ENCODE peak calls at places on chromosomes 2 and 18, in six cellular contexts. M, D, O, E, N and W are unnamed samples.

GRCh38 chr18:23932385-23933067 is 82.0 kb upstream of the TTC39C start:
- DNase-seq in M (no peak), D (no peak), O (no peak), E (no peak), N (no peak), W (no peak)

GRCh38 chr2:62871506-62871905 is 166.0 kb downstream of the EHBP1 start:
- DNase-seq in M (no peak), D (no peak), O (peak; percentile 11), E (no peak), N (no peak), W (no peak)

GRCh38 chr2:218964041-218964771 is 4.7 kb downstream of the CDK5R2 start:
- DNase-seq in M (no peak), D (peak; percentile 94), O (peak; percentile 89), E (peak; percentile 82), N (no peak), W (no peak)

GRCh38 chr2:225487901-225488416 is 88.4 kb downstream of the NYAP2 start:
- DNase-seq in M (no peak), D (no peak), O (no peak), E (no peak), N (no peak), W (no peak)

GRCh38 chr2:239750045-239750835 is 274.9 kb downstream of the NDUFA10 start:
- DNase-seq in M (no peak), D (no peak), O (no peak), E (no peak), N (no peak), W (no peak)

GRCh38 chr18:50424877-50425690 is 50.2 kb downstream of the SKA1 start:
- DNase-seq in M (no peak), D (peak; percentile 98), O (peak; percentile 3), E (no peak), N (no peak), W (no peak)

GRCh38 chr2:202494856-202495604 is 118.9 kb downstream of the BMPR2 start:
- DNase-seq in M (no peak), D (no peak), O (no peak), E (no peak), N (no peak), W (no peak)

GRCh38 chr2:223007531-223007930 is 44.5 kb upstream of the KCNE4 start:
- DNase-seq in M (no peak), D (peak; percentile 9), O (peak; percentile 20), E (peak; percentile 40), N (no peak), W (no peak)

GRCh38 chr18:79744625-79745024 is 53.1 kb upstream of the KCNG2 start:
- DNase-seq in M (no peak), D (no peak), O (no peak), E (no peak), N (no peak), W (no peak)

GRCh38 chr2:218015831-218016521 is 13.2 kb upstream of the TNS1 start:
- DNase-seq in M (no peak), D (no peak), O (no peak), E (no peak), N (no peak), W (no peak)

GRCh38 chr18:9086015-9086414 is 16.5 kb upstream of the NDUFV2 start:
- DNase-seq in M (no peak), D (no peak), O (no peak), E (no peak), N (no peak), W (no peak)

GRCh38 chr18:76363451-76364120 is 131.5 kb downstream of the ZNF516 start:
- DNase-seq in M (no peak), D (peak; percentile 67), O (no peak), E (peak; percentile 85), N (no peak), W (no peak)

GRCh38 chr18:3058328-3059191 is 45.6 kb upstream of the LPIN2 start:
- DNase-seq in M (no peak), D (no peak), O (no peak), E (no peak), N (no peak), W (no peak)

GRCh38 chr2:106192752-106193490 is 1.2 kb downstream of the UXS1 start:
- DNase-seq in M (peak; percentile 87), D (peak; percentile 95), O (peak; percentile 93), E (peak; percentile 59), N (peak; percentile 15), W (peak; percentile 78)

GRCh38 chr2:129070663-129071062 is 752.0 kb upstream of the HS6ST1 start:
- DNase-seq in M (no peak), D (no peak), O (no peak), E (no peak), N (no peak), W (no peak)

GRCh38 chr2:2060431-2060830 is 270.6 kb downstream of the MYT1L start:
- DNase-seq in M (no peak), D (no peak), O (no peak), E (no peak), N (no peak), W (no peak)

GRCh38 chr2:166410828-166411472 is 35.2 kb upstream of the SCN9A start:
- DNase-seq in M (no peak), D (peak; percentile 88), O (peak; percentile 84), E (peak; percentile 88), N (no peak), W (no peak)

GRCh38 chr18:80232710-80233109 is 14.6 kb downstream of the PARD6G start:
- DNase-seq in M (no peak), D (no peak), O (no peak), E (no peak), N (no peak), W (no peak)

GRCh38 chr2:101763496-101764333 is 66.2 kb downstream of the MAP4K4 start:
- DNase-seq in M (no peak), D (peak; percentile 31), O (no peak), E (no peak), N (no peak), W (no peak)

GRCh38 chr18:66419400-66419799 is 184.5 kb downstream of the CDH19 start:
- DNase-seq in M (no peak), D (no peak), O (no peak), E (no peak), N (no peak), W (no peak)

GRCh38 chr2:170525566-170525900 is 189.6 kb upstream of the SP5 start:
- DNase-seq in M (no peak), D (peak; percentile 93), O (peak; percentile 92), E (peak; percentile 80), N (peak; percentile 91), W (no peak)

GRCh38 chr18:74929110-74929509 is 279.8 kb downstream of the PTGR3 start:
- DNase-seq in M (no peak), D (no peak), O (no peak), E (no peak), N (no peak), W (no peak)

GRCh38 chr2:64062840-64063239 is 43.6 kb upstream of the VPS54 start:
- DNase-seq in M (peak; percentile 64), D (peak; percentile 65), O (peak; percentile 91), E (peak; percentile 41), N (no peak), W (no peak)

GRCh38 chr2:43399098-43399497 is 172.7 kb upstream of the ZFP36L2 start:
- DNase-seq in M (no peak), D (no peak), O (no peak), E (no peak), N (no peak), W (no peak)

DNA sequence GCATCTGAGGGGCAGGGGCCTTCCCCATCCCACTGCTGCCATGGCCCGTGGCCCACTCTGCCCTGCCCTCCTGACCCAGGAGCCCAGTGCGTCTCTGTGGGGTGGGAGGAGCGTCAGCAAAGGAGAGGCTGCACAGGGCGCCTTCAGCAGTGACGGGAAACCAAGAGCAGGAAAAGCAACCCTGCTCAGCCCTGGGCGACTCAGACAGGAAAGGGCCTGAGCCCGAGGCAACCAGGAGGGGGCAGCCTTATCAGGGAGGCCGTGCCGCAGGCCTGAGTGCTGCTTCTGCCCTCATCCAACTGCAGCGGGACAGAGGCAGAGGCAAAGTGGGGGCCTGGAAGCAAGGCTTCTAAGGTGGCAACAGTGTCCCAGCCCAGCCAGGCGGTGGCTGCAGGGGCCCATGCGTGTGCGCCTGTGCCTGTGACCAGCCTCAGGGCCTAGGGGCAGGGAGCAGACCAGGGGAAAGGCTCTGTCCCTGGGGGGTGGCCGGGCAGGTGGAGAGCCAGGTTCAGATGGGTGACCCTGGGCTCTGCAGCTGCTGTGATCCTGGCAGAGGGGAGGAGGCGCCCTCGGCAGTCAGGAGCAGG is 23.3 kb upstream of the ALPI start:
- DNase-seq in M (no peak), D (no peak), O (no peak), E (no peak), N (no peak), W (no peak)
- TF ChIP-seq CTCF in M (no peak), D (no peak), O (no peak), E (peak; percentile 53), N (no peak), W (peak; percentile 24)

GRCh38 chr2:168174761-168175160 is 72.6 kb downstream of the STK39 start:
- DNase-seq in M (no peak), D (no peak), O (no peak), E (no peak), N (no peak), W (no peak)
- TF ChIP-seq CTCF in M (no peak), D (no peak), O (no peak), E (no peak), N (no peak), W (no peak)

DNA sequence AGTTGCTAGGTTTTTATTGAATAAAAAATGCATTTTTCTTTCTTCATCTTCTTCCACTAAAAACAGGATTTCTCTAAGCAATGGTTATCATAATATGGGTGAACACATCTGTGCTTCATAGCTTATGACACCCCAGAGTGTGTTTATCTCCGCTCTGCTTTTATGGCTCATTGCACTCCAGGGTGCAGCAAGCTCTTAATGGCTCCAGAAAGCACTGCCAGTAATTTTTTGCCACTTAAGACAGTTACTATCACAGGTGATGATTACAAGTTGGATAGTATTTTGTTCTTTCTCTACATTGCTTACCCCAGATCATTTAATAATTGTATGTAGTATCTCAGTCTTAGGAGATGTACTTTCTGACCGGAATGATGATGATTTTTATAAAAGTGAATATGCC is 239.3 kb upstream of the CDH20 start:
- DNase-seq in M (no peak), D (no peak), O (no peak), E (no peak), N (no peak), W (no peak)
- TF ChIP-seq CTCF in M (no peak), D (no peak), O (no peak), E (no peak), N (no peak), W (no peak)

DNA sequence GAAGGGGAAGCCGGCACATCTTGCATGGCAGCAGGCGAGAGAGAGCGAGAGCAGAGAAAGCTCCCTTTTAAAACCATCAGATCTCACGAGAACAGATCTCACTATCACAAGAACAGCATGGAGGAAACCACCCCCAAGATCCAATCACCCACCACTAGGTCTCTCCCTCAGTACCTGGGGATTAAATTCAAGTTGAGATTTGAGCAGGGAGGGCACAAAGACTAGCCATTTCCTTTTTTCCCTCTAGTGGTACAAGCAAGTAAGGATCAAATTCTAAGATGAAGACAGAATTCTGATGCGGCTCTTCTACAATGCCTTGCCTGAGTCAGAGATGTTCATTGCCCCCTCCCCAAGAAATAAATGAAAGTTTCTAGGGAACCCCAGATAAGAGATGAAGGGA is 45.6 kb upstream of the ANKRD44 start:
- DNase-seq in M (no peak), D (peak; percentile 14), O (no peak), E (no peak), N (no peak), W (no peak)
- TF ChIP-seq CTCF in M (peak; percentile 19), D (peak; percentile 49), O (no peak), E (peak; percentile 73), N (no peak), W (peak; percentile 12)